ENCODE peak calls at places on chromosomes 5 and 9, in eight cellular contexts. M is left lung; I is tibial artery; E is breast epithelium; G is tibial nerve; A is heart left ventricle; S is body of pancreas; L is CD8-positive, alpha-beta memory T cell. O is an unnamed sample. For H3K9me3, the result is how much of the 10 kb centered on the place peaks cover.

GRCh38 chr9:137521405-137521985 is 28.7 kb downstream of the PNPLA7 start:
- DNase-seq in A (no peak), S (peak), M (peak), G (no peak), E (no peak), L (peak), I (no peak), O (no peak)

GRCh38 chr9:73347720-73348119 is 196.1 kb downstream of the ANXA1 start:
- DNase-seq in G (no peak), M (no peak), L (no peak), S (no peak), I (no peak), E (no peak), A (no peak), O (no peak)

GRCh38 chr9:129550199-129550839 is 70.6 kb downstream of the C9orf50 start:
- DNase-seq in M (peak), L (no peak), E (peak), A (peak), S (peak), I (peak), G (peak), O (no peak)

GRCh38 chr5:463952-464351 is 21.0 kb downstream of the EXOC3 start:
- DNase-seq in S (peak), E (no peak), M (no peak), L (peak), G (no peak), I (no peak), A (peak), O (peak)

GRCh38 chr5:103247120-103247519 is 11.4 kb upstream of the MACIR start:
- DNase-seq in G (no peak), E (no peak), L (no peak), S (no peak), M (no peak), I (no peak), A (no peak), O (no peak)

GRCh38 chr9:135857371-135857786 is 50.0 kb downstream of the CAMSAP1 start:
- DNase-seq in G (no peak), M (no peak), L (no peak), I (no peak), E (no peak), S (no peak), A (no peak), O (no peak)

GRCh38 chr5:171436804-171437285 is 17.4 kb downstream of the FGF18 start:
- DNase-seq in E (no peak), L (no peak), G (no peak), A (no peak), S (no peak), I (no peak), M (peak), O (no peak)

GRCh38 chr9:61666310-61666709 is 476.5 kb downstream of the SPATA31A7 start:
- DNase-seq in G (no peak), L (no peak), E (no peak), I (no peak), A (no peak), S (no peak), M (peak), O (no peak)

GRCh38 chr9:126360073-126360472 is 33.4 kb downstream of the MVB12B start:
- DNase-seq in I (no peak), G (no peak), L (no peak), E (no peak), S (no peak), A (no peak), M (no peak), O (no peak)

GRCh38 chr5:167626341-167627118 is 664.9 kb upstream of the WWC1 start:
- DNase-seq in E (no peak), A (no peak), M (no peak), I (no peak), G (no peak), S (no peak), L (no peak), O (no peak)

GRCh38 chr9:138006576-138007233 is 129.1 kb downstream of the CACNA1B start:
- DNase-seq in A (no peak), L (no peak), E (no peak), I (peak), G (no peak), M (peak), S (no peak), O (no peak)

GRCh38 chr9:95772320-95773060 is 103.0 kb upstream of the ERCC6L2 start:
- DNase-seq in M (no peak), A (peak), E (no peak), G (peak), L (no peak), S (no peak), I (peak), O (no peak)

GRCh38 chr9:137277329-137278041 is at the start of gene TOR4A:
- DNase-seq in M (peak), L (no peak), G (peak), I (peak), E (no peak), S (peak), A (peak), O (no peak)

GRCh38 chr9:98993570-98993945 is 49.9 kb downstream of the COL15A1 start:
- DNase-seq in G (no peak), I (peak), M (no peak), S (no peak), L (no peak), E (no peak), A (peak), O (no peak)

GRCh38 chr5:156326718-156327259 is at the start of gene SGCD:
- DNase-seq in S (peak), L (no peak), A (peak), I (peak), M (peak), E (no peak), G (peak), O (no peak)

GRCh38 chr5:58411372-58411771 is 48.5 kb downstream of the PLK2 start:
- DNase-seq in I (no peak), G (no peak), E (no peak), L (no peak), A (no peak), M (no peak), S (no peak), O (no peak)

GRCh38 chr9:110047232-110047954 is 160.6 kb downstream of the C9orf152 start:
- DNase-seq in G (no peak), M (no peak), E (no peak), A (no peak), I (no peak), S (no peak), L (no peak), O (no peak)

GRCh38 chr9:89448381-89448780 is 49.5 kb downstream of the SEMA4D start:
- DNase-seq in E (no peak), G (no peak), S (no peak), L (peak), A (no peak), I (no peak), M (no peak), O (no peak)

GRCh38 chr9:12794024-12794799 is 19.4 kb downstream of the LURAP1L start:
- DNase-seq in E (no peak), I (no peak), A (no peak), G (no peak), S (no peak), M (no peak), L (no peak), O (no peak)

GRCh38 chr5:135729582-135729879 is 104.9 kb upstream of the SLC25A48 start:
- DNase-seq in A (no peak), I (no peak), L (no peak), E (no peak), S (no peak), M (no peak), G (no peak), O (no peak)

GRCh38 chr5:158205992-158206391 is 347.0 kb upstream of the CLINT1 start:
- DNase-seq in M (no peak), E (no peak), L (no peak), I (no peak), A (no peak), G (no peak), S (no peak), O (no peak)

GRCh38 chr9:92476962-92477361 is 5.3 kb downstream of the ASPN start:
- DNase-seq in I (no peak), M (no peak), E (no peak), G (no peak), A (no peak), S (no peak), L (no peak), O (no peak)

GRCh38 chr9:40914772-40915659 is 213.5 kb downstream of the FOXD4L6 start:
- DNase-seq in I (no peak), A (no peak), L (no peak), E (no peak), G (no peak), S (no peak), M (no peak), O (no peak)
- H3K9me3 ChIP-seq in I (half or more), A (half or more), L (under half), E (half or more), G (half or more), S (under half), M (under half), O (half or more)

GRCh38 chr5:159385529-159385928 is 55.2 kb upstream of the IL12B start:
- DNase-seq in S (no peak), E (no peak), I (no peak), G (no peak), A (no peak), M (no peak), L (no peak), O (no peak)
- H3K9me3 ChIP-seq in S (under half), E (under half), I (under half), G (under half), A (under half), M (under half), L (under half), O (under half)

GRCh38 chr9:79769476-79770275 is 197.9 kb downstream of the TLE4 start:
- DNase-seq in L (no peak), S (no peak), G (no peak), I (no peak), E (no peak), A (no peak), M (no peak), O (no peak)
- H3K9me3 ChIP-seq in L (under half), S (under half), G (under half), I (under half), E (under half), A (under half), M (under half), O (under half)

GRCh38 chr5:2958976-2959375 is 207.5 kb upstream of the IRX2 start:
- DNase-seq in I (no peak), M (no peak), E (no peak), S (no peak), A (no peak), G (no peak), L (no peak), O (no peak)
- H3K9me3 ChIP-seq in I (under half), M (under half), E (under half), S (under half), A (under half), G (under half), L (under half), O (under half)